ENCODE peak calls at places on chromosomes 11 and 22, in seven cellular contexts. E is sigmoid colon, U is H1, D is transverse colon, X is ovary, Z is A549, O is stomach. Q is an unnamed sample.

GRCh38 chr22:28817919-28818859 is 17.8 kb upstream of the XBP1 start:
- DNase-seq in O (peak; percentile 89), Z (no peak), D (peak; percentile 66), U (no peak), X (no peak), E (peak; percentile 60), Q (no peak)

GRCh38 chr22:45290410-45290936 is 5.7 kb downstream of the UPK3A start:
- DNase-seq in D (peak; percentile 38), U (no peak), E (no peak), Z (peak; percentile 49), X (no peak), O (peak; percentile 38), Q (no peak)

GRCh38 chr22:35910013-35910860 is 118.4 kb downstream of the RBFOX2 start:
- DNase-seq in D (no peak), O (no peak), Z (no peak), X (no peak), U (no peak), E (no peak), Q (no peak)

GRCh38 chr11:82775736-82776346 is 42.2 kb upstream of the FAM181B start:
- DNase-seq in X (no peak), D (peak; percentile 40), E (no peak), U (peak; percentile 50), O (no peak), Z (peak; percentile 40), Q (peak; percentile 9)

GRCh38 chr11:2741377-2742131 is 41.8 kb upstream of the KCNQ1OT1 start:
- DNase-seq in U (no peak), X (peak; percentile 68), E (peak; percentile 65), D (no peak), Z (peak; percentile 16), O (no peak), Q (no peak)

GRCh38 chr11:83827940-83828554 is 541.9 kb upstream of the CCDC90B start:
- DNase-seq in O (no peak), D (no peak), Z (peak; percentile 40), E (no peak), U (no peak), X (no peak), Q (no peak)

GRCh38 chr11:17266781-17267180 is 9.8 kb upstream of the NUCB2 start:
- DNase-seq in D (no peak), E (no peak), U (no peak), O (no peak), X (no peak), Z (no peak), Q (no peak)

GRCh38 chr22:50531546-50532352 is 1.9 kb upstream of the TYMP start:
- DNase-seq in X (peak; percentile 68), Z (peak; percentile 75), E (peak; percentile 92), U (no peak), D (peak; percentile 84), O (peak; percentile 84), Q (peak; percentile 63)

GRCh38 chr11:86245369-86246292 is 1.1 kb downstream of the EED start:
- DNase-seq in D (peak; percentile 15), U (no peak), Z (no peak), X (peak; percentile 18), O (no peak), E (no peak), Q (no peak)

GRCh38 chr11:115502636-115503082 is 1.6 kb downstream of the CADM1 start:
- DNase-seq in Z (no peak), X (no peak), E (no peak), D (no peak), O (no peak), U (no peak), Q (no peak)
- H3K4me3 ChIP-seq in Z (peak overlapping the region; percentile 92), X (peak overlapping the region; percentile 66), E (peak overlapping the region; percentile 63), D (peak overlapping the region; percentile 62), O (peak overlapping the region; percentile 79), U (peak overlapping the region; percentile 67), Q (peak overlapping the region; percentile 62)

GRCh38 chr11:6619021-6619745 is at the start of gene TPP1:
- DNase-seq in D (peak; percentile 95), E (peak; percentile 98), Z (peak; percentile 94), U (no peak), O (peak; percentile 94), X (peak; percentile 95), Q (peak; percentile 90)
- TF ChIP-seq POLR2A in D (peak; percentile 85), E (peak; percentile 86), Z (peak; percentile 69), U (peak; percentile 93), O (no peak), X (peak; percentile 47), Q (peak; percentile 85)

GRCh38 chr11:66418168-66418985 is 2.5 kb upstream of the NPAS4 start:
- DNase-seq in E (peak; percentile 97), U (peak; percentile 68), D (peak; percentile 56), X (peak; percentile 68), Z (peak; percentile 76), O (peak; percentile 48), Q (peak; percentile 45)

GRCh38 chr11:66420671-66421476 is at the start of gene NPAS4:
- DNase-seq in X (no peak), U (no peak), D (no peak), O (no peak), Z (no peak), E (no peak), Q (no peak)

GRCh38 chr11:66419825-66420224 is 1.0 kb upstream of the NPAS4 start:
- DNase-seq in O (no peak), D (no peak), U (no peak), X (no peak), E (no peak), Z (no peak), Q (no peak)

GRCh38 chr11:66418986-66419308 is 1.9 kb upstream of the NPAS4 start:
- DNase-seq in O (no peak), E (no peak), Z (no peak), U (no peak), X (no peak), D (no peak), Q (no peak)

DNA sequence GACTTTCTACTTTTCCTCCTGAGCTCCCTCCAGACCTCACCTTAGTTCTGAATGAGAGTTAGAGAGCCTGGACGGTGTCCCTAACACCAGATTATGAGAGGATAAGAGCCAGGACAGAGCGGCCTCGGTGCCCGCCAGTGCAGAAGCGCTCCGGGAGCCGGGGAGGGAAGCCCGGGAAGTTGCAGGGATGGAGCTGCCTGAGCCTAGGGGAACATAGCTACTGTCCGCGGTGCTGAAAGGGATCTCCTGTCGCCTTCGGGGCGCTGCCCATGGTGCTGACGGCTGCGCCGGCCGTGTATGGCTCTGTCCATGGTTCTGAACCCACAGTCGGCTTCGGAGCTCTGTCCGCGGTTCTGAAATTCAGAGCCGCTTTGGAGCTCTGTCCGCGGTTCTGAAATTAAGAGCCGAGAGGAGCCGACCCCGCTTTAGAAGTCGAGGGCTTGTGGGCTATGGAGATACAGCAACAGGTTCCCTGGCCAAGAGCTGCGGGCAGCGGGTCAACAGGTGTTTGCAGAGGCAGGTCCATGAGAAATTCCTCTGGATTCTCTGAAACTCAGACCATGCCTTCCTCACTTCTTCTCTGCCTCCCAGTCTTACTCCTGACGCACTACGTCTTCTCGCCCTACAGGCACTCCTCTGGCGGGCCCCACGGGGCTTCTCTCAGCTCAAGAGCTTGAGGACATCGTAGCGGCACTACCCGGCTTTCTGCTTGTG is 814 bp downstream of the NPAS4 start:
- DNase-seq in E (peak; percentile 96), U (peak; percentile 85), X (peak; percentile 95), Z (peak; percentile 84), O (peak; percentile 94), D (peak; percentile 92), Q (peak; percentile 86)
- TF ChIP-seq EP300 in E (peak; percentile 52), U (peak; percentile 59), X (no peak), Z (no peak), O (no peak), D (no peak), Q (peak; percentile 49)

GRCh38 chr11:63868399-63869064 is 29.6 kb downstream of the MARK2 start:
- DNase-seq in Z (no peak), X (no peak), E (no peak), O (no peak), D (no peak), U (no peak), Q (no peak)

GRCh38 chr11:63867511-63867910 is 28.6 kb downstream of the MARK2 start:
- DNase-seq in X (no peak), Z (no peak), D (no peak), E (no peak), U (no peak), O (no peak), Q (no peak)

GRCh38 chr11:63869171-63869591 is 30.3 kb downstream of the MARK2 start:
- DNase-seq in X (no peak), O (no peak), U (no peak), Z (no peak), E (no peak), D (peak; percentile 76), Q (no peak)

GRCh38 chr11:63862923-63863322 is 24.0 kb downstream of the MARK2 start:
- DNase-seq in X (no peak), Z (peak; percentile 71), D (peak; percentile 65), O (peak; percentile 84), U (no peak), E (no peak), Q (no peak)

DNA sequence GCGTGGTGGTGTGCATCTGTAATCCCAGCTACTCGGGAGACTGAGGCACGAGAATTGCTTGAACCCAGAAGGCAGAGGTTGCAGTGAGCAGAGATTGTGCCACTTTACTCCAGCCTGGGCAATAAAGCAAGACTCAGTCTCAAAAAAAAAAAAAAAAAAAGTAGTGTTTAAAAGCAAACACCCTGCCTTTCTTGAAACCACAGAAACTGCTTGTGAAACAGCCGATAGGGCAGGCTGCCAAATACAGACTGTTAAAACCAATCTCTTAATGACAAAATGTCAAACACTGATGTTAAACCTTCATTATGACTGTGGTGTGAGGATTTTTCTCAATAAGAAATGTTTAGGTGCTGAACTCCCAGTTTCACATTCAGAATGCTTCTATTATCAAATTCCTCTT is 27.3 kb downstream of the MARK2 start:
- DNase-seq in Z (no peak), U (no peak), D (peak; percentile 85), X (peak; percentile 67), E (peak; percentile 71), O (peak; percentile 89), Q (peak; percentile 77)
- H3K4me3 ChIP-seq in Z (no peak overlapping the region), U (no peak overlapping the region), D (no peak overlapping the region), X (no peak overlapping the region), E (no peak overlapping the region), O (no peak overlapping the region), Q (no peak overlapping the region)